ENCODE peak calls at places on chromosomes 4 and X, in four cellular contexts. One of them, this sample, is unnamed.

GRCh38 chr4:96164814-96165351 is 325.0 kb downstream of the PDHA2 start:
- DNase-seq in HFF-Myc: no peak
- DNase-seq in HEK293T: no peak
- DNase-seq in activated gamma-delta T cell treated with Interleukin-2 at 50 U/mL for 16 hours: no peak
- DNase-seq in this sample: peak

GRCh38 chr4:125639182-125639621 is 324.4 kb downstream of the FAT4 start:
- DNase-seq in HFF-Myc: no peak
- DNase-seq in HEK293T: no peak
- DNase-seq in activated gamma-delta T cell treated with Interleukin-2 at 50 U/mL for 16 hours: no peak
- DNase-seq in this sample: no peak

GRCh38 chr4:140183270-140183669 is 29.3 kb upstream of the MAML3 start:
- DNase-seq in HFF-Myc: no peak
- DNase-seq in HEK293T: no peak
- DNase-seq in activated gamma-delta T cell treated with Interleukin-2 at 50 U/mL for 16 hours: no peak
- DNase-seq in this sample: no peak

GRCh38 chr4:152364883-152365282 is 171.0 kb downstream of the FBXW7 start:
- DNase-seq in HFF-Myc: no peak
- DNase-seq in HEK293T: no peak
- DNase-seq in activated gamma-delta T cell treated with Interleukin-2 at 50 U/mL for 16 hours: no peak
- DNase-seq in this sample: no peak

GRCh38 chr4:128854433-128854832 is 44.9 kb downstream of the JADE1 start:
- DNase-seq in HFF-Myc: no peak
- DNase-seq in HEK293T: no peak
- DNase-seq in activated gamma-delta T cell treated with Interleukin-2 at 50 U/mL for 16 hours: peak
- DNase-seq in this sample: no peak

GRCh38 chr4:15327311-15328298 is 100.2 kb upstream of the C1QTNF7 start:
- DNase-seq in HFF-Myc: peak
- DNase-seq in HEK293T: no peak
- DNase-seq in activated gamma-delta T cell treated with Interleukin-2 at 50 U/mL for 16 hours: no peak
- DNase-seq in this sample: peak

GRCh38 chrX:122203399-122203798 is 980.7 kb upstream of the GRIA3 start:
- DNase-seq in HFF-Myc: no peak
- DNase-seq in HEK293T: no peak
- DNase-seq in activated gamma-delta T cell treated with Interleukin-2 at 50 U/mL for 16 hours: no peak
- DNase-seq in this sample: no peak

GRCh38 chr4:186948361-186949291 is 225.0 kb upstream of the FAT1 start:
- DNase-seq in HFF-Myc: no peak
- DNase-seq in HEK293T: peak
- DNase-seq in activated gamma-delta T cell treated with Interleukin-2 at 50 U/mL for 16 hours: no peak
- DNase-seq in this sample: peak

GRCh38 chrX:150365051-150365952 is 2.2 kb downstream of the MAMLD1 start:
- DNase-seq in HFF-Myc: no peak
- DNase-seq in HEK293T: peak
- DNase-seq in activated gamma-delta T cell treated with Interleukin-2 at 50 U/mL for 16 hours: peak
- DNase-seq in this sample: peak

GRCh38 chr4:69828828-69829227 is 31.1 kb downstream of the SULT1E1 start:
- DNase-seq in HFF-Myc: no peak
- DNase-seq in HEK293T: no peak
- DNase-seq in activated gamma-delta T cell treated with Interleukin-2 at 50 U/mL for 16 hours: no peak
- DNase-seq in this sample: no peak

GRCh38 chr4:73976217-73976616 is 5.6 kb downstream of the PF4 start:
- DNase-seq in HFF-Myc: no peak
- DNase-seq in HEK293T: no peak
- DNase-seq in activated gamma-delta T cell treated with Interleukin-2 at 50 U/mL for 16 hours: no peak
- DNase-seq in this sample: no peak

GRCh38 chr4:61572160-61572559 is 372.0 kb downstream of the ADGRL3 start:
- DNase-seq in HFF-Myc: no peak
- DNase-seq in HEK293T: no peak
- DNase-seq in activated gamma-delta T cell treated with Interleukin-2 at 50 U/mL for 16 hours: no peak
- DNase-seq in this sample: no peak

GRCh38 chr4:131309628-131310027 is 1839.5 kb upstream of the PCDH10 start:
- DNase-seq in HFF-Myc: no peak
- DNase-seq in HEK293T: no peak
- DNase-seq in activated gamma-delta T cell treated with Interleukin-2 at 50 U/mL for 16 hours: no peak
- DNase-seq in this sample: no peak

GRCh38 chrX:46953137-46953527 is 40.9 kb downstream of the JADE3 start:
- DNase-seq in HFF-Myc: no peak
- DNase-seq in HEK293T: no peak
- DNase-seq in activated gamma-delta T cell treated with Interleukin-2 at 50 U/mL for 16 hours: no peak
- DNase-seq in this sample: no peak